ENCODE peak calls at places on chromosomes 4 and X, in six cellular contexts. E, K, M, D, F and N are unnamed samples.

GRCh38 chr4:141391771-141392170 is 171.1 kb downstream of the ZNF330 start:
- DNase-seq in E (no peak), K (no peak), M (no peak), D (no peak), F (no peak), N (no peak)

GRCh38 chr4:183541081-183542045 is 36.5 kb downstream of the ING2 start:
- DNase-seq in E (no peak), K (no peak), M (peak; percentile 49), D (no peak), F (no peak), N (no peak)

GRCh38 chrX:153573999-153574398 is 24.9 kb downstream of the CCNQ start:
- DNase-seq in E (no peak), K (no peak), M (no peak), D (peak; percentile 20), F (no peak), N (no peak)

GRCh38 chr4:27429260-27429970 is 568.8 kb downstream of the STIM2 start:
- DNase-seq in E (no peak), K (no peak), M (no peak), D (no peak), F (no peak), N (no peak)

GRCh38 chr4:38320833-38321232 is 343.2 kb upstream of the KLF3 start:
- DNase-seq in E (no peak), K (no peak), M (no peak), D (no peak), F (no peak), N (no peak)

GRCh38 chr4:18938343-18939109 is 917.0 kb upstream of the LCORL start:
- DNase-seq in E (no peak), K (no peak), M (no peak), D (no peak), F (no peak), N (no peak)

GRCh38 chr4:8770518-8771257 is 101.0 kb downstream of the HMX1 start:
- DNase-seq in E (no peak), K (no peak), M (no peak), D (no peak), F (no peak), N (no peak)

GRCh38 chrX:39967348-39967747 is 130.4 kb downstream of the BCOR start:
- DNase-seq in E (no peak), K (no peak), M (no peak), D (no peak), F (no peak), N (no peak)

GRCh38 chr4:64781737-64782326 is 372.6 kb upstream of the TECRL start:
- DNase-seq in E (no peak), K (no peak), M (no peak), D (peak; percentile 19), F (no peak), N (peak; percentile 10)

GRCh38 chrX:38675856-38676255 is 114.5 kb downstream of the TSPAN7 start:
- DNase-seq in E (no peak), K (no peak), M (no peak), D (no peak), F (no peak), N (no peak)

GRCh38 chr4:105350859-105351494 is 122.9 kb downstream of the PPA2 start:
- DNase-seq in E (no peak), K (no peak), M (no peak), D (no peak), F (no peak), N (no peak)

GRCh38 chr4:129738175-129738574 is 642.2 kb downstream of the C4orf33 start:
- DNase-seq in E (no peak), K (no peak), M (no peak), D (no peak), F (no peak), N (no peak)

GRCh38 chrX:108735680-108736508 is 469 bp downstream of the IRS4 start:
- DNase-seq in E (peak; percentile 51), K (no peak), M (peak; percentile 17), D (no peak), F (no peak), N (no peak)

GRCh38 chr4:95155759-95156451 is 392.9 kb downstream of the UNC5C start:
- DNase-seq in E (no peak), K (peak; percentile 22), M (no peak), D (peak; percentile 39), F (no peak), N (peak; percentile 27)

GRCh38 chr4:16225996-16226815 is at the start of gene TAPT1:
- DNase-seq in E (peak; percentile 83), K (no peak), M (peak; percentile 74), D (peak; percentile 81), F (no peak), N (peak; percentile 71)

GRCh38 chrX:50756276-50756675 is 57.7 kb downstream of the SHROOM4 start:
- DNase-seq in E (no peak), K (no peak), M (no peak), D (no peak), F (no peak), N (no peak)

GRCh38 chrX:44036336-44036735 is 63.1 kb upstream of the NDP start:
- DNase-seq in E (no peak), K (no peak), M (no peak), D (no peak), F (no peak), N (no peak)

GRCh38 chrX:53265771-53266170 is 15.6 kb downstream of the IQSEC2 start:
- DNase-seq in E (no peak), K (no peak), M (no peak), D (no peak), F (no peak), N (no peak)

GRCh38 chr4:110164251-110164650 is 34.2 kb downstream of the ELOVL6 start:
- DNase-seq in E (no peak), K (no peak), M (no peak), D (no peak), F (no peak), N (no peak)

GRCh38 chr4:70133473-70133872 is 20.6 kb upstream of the PRR27 start:
- DNase-seq in E (no peak), K (no peak), M (peak; percentile 13), D (no peak), F (no peak), N (no peak)

GRCh38 chr4:121061215-121061614 is 11.1 kb downstream of the NDNF start:
- DNase-seq in E (no peak), K (no peak), M (no peak), D (no peak), F (no peak), N (no peak)

GRCh38 chr4:177450421-177451107 is 8.3 kb upstream of the AGA start:
- DNase-seq in E (no peak), K (no peak), M (no peak), D (no peak), F (no peak), N (no peak)

GRCh38 chrX:29490606-29491005 is 724.8 kb upstream of the MAGEB2 start:
- DNase-seq in E (no peak), K (no peak), M (no peak), D (no peak), F (no peak), N (no peak)

GRCh38 chr4:57303012-57303751 is 193.0 kb upstream of the IGFBP7 start:
- DNase-seq in E (no peak), K (no peak), M (no peak), D (no peak), F (no peak), N (no peak)

GRCh38 chr4:183563874-183564273 is 59.0 kb downstream of the ING2 start:
- DNase-seq in E (no peak), K (no peak), M (no peak), D (no peak), F (no peak), N (no peak)

GRCh38 chrX:36241397-36241796 is 321.9 kb downstream of the CFAP47 start:
- DNase-seq in E (no peak), K (no peak), M (no peak), D (no peak), F (no peak), N (no peak)

GRCh38 chrX:136047969-136048368 is 62.7 kb downstream of the SLC9A6 start:
- DNase-seq in E (no peak), K (no peak), M (no peak), D (no peak), F (no peak), N (no peak)

GRCh38 chrX:101078716-101079115 is at the start of gene TMEM35A:
- DNase-seq in E (peak; percentile 49), K (no peak), M (peak; percentile 19), D (no peak), F (no peak), N (no peak)

DNA sequence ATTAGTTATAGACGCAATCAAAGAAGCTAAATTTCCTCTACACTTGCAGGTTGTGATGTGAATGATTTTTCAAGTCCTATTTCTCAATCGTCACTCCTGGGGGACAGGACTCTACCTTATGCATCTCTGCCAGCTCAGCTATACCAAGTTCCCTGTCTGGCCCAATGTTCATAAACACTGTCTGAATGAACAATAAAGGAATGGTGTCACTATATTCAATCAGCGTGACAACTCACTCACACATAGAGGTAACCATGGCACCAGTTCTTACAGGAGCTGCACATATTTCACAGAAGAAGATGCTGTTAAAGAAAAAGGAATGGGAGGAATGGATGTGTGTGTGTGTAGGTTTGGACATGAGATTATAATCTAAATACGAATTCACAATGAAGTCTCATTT is 280.6 kb downstream of the PPP1R2C start:
- DNase-seq in E (no peak), K (no peak), M (no peak), D (no peak), F (no peak), N (no peak)
- TF ChIP-seq SP1 in E (no peak), K (no peak), M (no peak), D (no peak), F (no peak), N (no peak)

GRCh38 chr4:5526070-5526831 is 182.1 kb downstream of the EVC2 start:
- DNase-seq in E (no peak), K (no peak), M (no peak), D (no peak), F (no peak), N (no peak)
- TF ChIP-seq SP1 in E (no peak), K (no peak), M (no peak), D (no peak), F (no peak), N (no peak)

GRCh38 chr4:3266076-3266475 is 17.1 kb downstream of the MSANTD1 start:
- DNase-seq in E (peak; percentile 36), K (no peak), M (no peak), D (no peak), F (no peak), N (no peak)
- TF ChIP-seq SP1 in E (no peak), K (no peak), M (no peak), D (no peak), F (no peak), N (no peak)

GRCh38 chr4:24642941-24643628 is 58.7 kb upstream of the DHX15 start:
- DNase-seq in E (no peak), K (no peak), M (no peak), D (no peak), F (no peak), N (no peak)

GRCh38 chr4:24645765-24646550 is 61.6 kb upstream of the DHX15 start:
- DNase-seq in E (no peak), K (no peak), M (no peak), D (no peak), F (no peak), N (no peak)

GRCh38 chr4:24643774-24644520 is 59.6 kb upstream of the DHX15 start:
- DNase-seq in E (no peak), K (no peak), M (no peak), D (no peak), F (no peak), N (no peak)

GRCh38 chr4:24646777-24647460 is 62.6 kb upstream of the DHX15 start:
- DNase-seq in E (no peak), K (no peak), M (no peak), D (no peak), F (no peak), N (no peak)

GRCh38 chr4:24644983-24645764 is 60.8 kb upstream of the DHX15 start:
- DNase-seq in E (no peak), K (no peak), M (no peak), D (no peak), F (no peak), N (no peak)
- TF ChIP-seq SP1 in E (no peak), K (no peak), M (no peak), D (no peak), F (no peak), N (no peak)